ENCODE peak calls at places on chromosome 22, in eight cellular contexts. V is uterus, D is ovary, A is heart left ventricle, J is thyroid gland, M is A549, X is endothelial cell of umbilical vein, N is testis. T is an unnamed sample.

GRCh38 chr22:31233001-31233400 is 20.9 kb downstream of the LIMK2 start:
- DNase-seq in D (no peak), N (no peak), J (no peak), X (peak), A (no peak), M (no peak), V (no peak), T (no peak)

GRCh38 chr22:30397656-30398635 is 1.1 kb downstream of the SEC14L2 start:
- DNase-seq in X (peak), V (no peak), M (no peak), A (no peak), J (no peak), N (no peak), D (no peak), T (no peak)

GRCh38 chr22:23549198-23549595 is 30.9 kb downstream of the IGLL1 start:
- DNase-seq in X (no peak), J (no peak), A (no peak), M (no peak), V (no peak), D (no peak), N (peak), T (no peak)

GRCh38 chr22:32203181-32204105 is 1.4 kb downstream of the RFPL2 start:
- DNase-seq in J (no peak), X (no peak), V (no peak), N (no peak), M (peak), A (no peak), D (no peak), T (no peak)

GRCh38 chr22:31036671-31037550 is 44.2 kb upstream of the SMTN start:
- DNase-seq in X (no peak), A (peak), V (peak), D (no peak), J (no peak), M (no peak), N (no peak), T (no peak)

GRCh38 chr22:38733329-38734202 is 22.2 kb downstream of the SUN2 start:
- DNase-seq in A (peak), N (peak), V (peak), M (peak), J (peak), D (peak), X (peak), T (no peak)

GRCh38 chr22:46432164-46433068 is 96.9 kb downstream of the TRMU start:
- DNase-seq in A (peak), J (peak), D (no peak), N (no peak), M (no peak), V (no peak), X (no peak), T (no peak)

GRCh38 chr22:46547883-46548244 is 10.4 kb upstream of the CELSR1 start:
- DNase-seq in X (peak), A (peak), J (peak), V (peak), M (no peak), D (no peak), N (peak), T (peak)

GRCh38 chr22:33918676-33919590 is 1.3 kb downstream of the LARGE1 start:
- DNase-seq in V (no peak), J (no peak), X (no peak), M (no peak), D (no peak), A (no peak), N (no peak), T (peak)

GRCh38 chr22:19178659-19179471 is at the start of gene SLC25A1:
- DNase-seq in J (peak), V (peak), X (peak), N (peak), A (peak), D (peak), M (peak), T (peak)
- TF ChIP-seq POLR2A in J (peak), V (peak), X (peak), N (no peak), A (no peak), D (peak), M (peak), T (no peak)

DNA sequence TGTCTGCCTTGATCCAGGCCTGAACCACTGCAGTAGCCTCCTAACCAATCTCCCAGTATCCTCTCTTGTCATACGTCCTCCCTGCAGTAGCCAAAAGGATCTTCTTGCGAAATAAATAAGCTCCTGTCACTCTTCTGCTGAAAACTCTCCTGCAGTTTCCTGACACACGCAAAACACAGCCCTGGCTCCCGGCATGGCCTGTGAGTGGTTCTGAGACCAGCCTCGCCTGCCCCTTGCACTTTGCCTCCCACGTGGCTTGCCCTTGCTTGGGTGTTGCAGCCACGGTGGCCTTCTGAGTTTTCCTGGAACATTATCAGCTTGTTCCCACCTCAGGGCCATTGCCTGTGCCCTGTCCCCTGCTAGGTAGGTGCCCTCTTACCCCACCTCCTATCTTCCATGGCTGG is 7.2 kb downstream of the ZC3H7B start:
- DNase-seq in N (no peak), V (no peak), D (no peak), M (no peak), X (no peak), J (no peak), A (no peak), T (no peak)
- TF ChIP-seq CTCF in N (no peak), V (no peak), D (no peak), M (no peak), X (no peak), J (no peak), A (no peak), T (no peak)

GRCh38 chr22:25485626-25486545 is 78.6 kb upstream of the GRK3 start:
- DNase-seq in N (no peak), X (no peak), D (no peak), M (no peak), J (no peak), A (no peak), V (no peak), T (no peak)
- H3K4me3 ChIP-seq in N (no peak), X (no peak), D (no peak), M (no peak), J (no peak), A (no peak), V (no peak), T (no peak)

GRCh38 chr22:48636746-48637145 is 1190.9 kb downstream of the BRD1 start:
- DNase-seq in D (no peak), M (no peak), A (no peak), X (no peak), N (no peak), V (no peak), J (no peak), T (no peak)

GRCh38 chr22:48639896-48640732 is 1187.6 kb downstream of the BRD1 start:
- DNase-seq in M (no peak), X (no peak), V (no peak), N (no peak), J (no peak), A (no peak), D (no peak), T (no peak)

GRCh38 chr22:48640890-48641771 is 1186.5 kb downstream of the BRD1 start:
- DNase-seq in J (no peak), A (no peak), D (peak), V (no peak), X (no peak), M (no peak), N (no peak), T (no peak)

GRCh38 chr22:48637231-48637630 is 1190.4 kb downstream of the BRD1 start:
- DNase-seq in N (no peak), D (no peak), M (no peak), X (no peak), J (no peak), A (no peak), V (no peak), T (no peak)

GRCh38 chr22:48639021-48639795 is 1188.5 kb downstream of the BRD1 start:
- DNase-seq in X (no peak), J (no peak), N (no peak), V (no peak), A (no peak), M (no peak), D (no peak), T (no peak)
- TF ChIP-seq POLR2A in X (no peak), J (no peak), N (no peak), V (no peak), A (no peak), M (no peak), D (no peak), T (no peak)

GRCh38 chr22:20153945-20154344 is 3.1 kb upstream of the CCDC188 start:
- DNase-seq in M (no peak), D (no peak), X (no peak), V (no peak), J (no peak), N (no peak), A (no peak), T (no peak)
- TF ChIP-seq CTCF in M (no peak), D (no peak), X (no peak), V (no peak), J (no peak), N (no peak), A (no peak), T (no peak)